ENCODE peak calls at places on chromosomes 1 and 21, in four cellular contexts. One of them, this sample, is unnamed.

GRCh38 chr1:88801575-88802208 is 89.7 kb downstream of the GTF2B start:
- DNase-seq in glomerular endothelial cell: no peak
- DNase-seq in activated T-cell treated with anti-CD3 and anti-CD28 coated beads for 1 hour: no peak
- DNase-seq in HCEC 1CT: peak
- DNase-seq in this sample: no peak

GRCh38 chr21:45032977-45033705 is 41.2 kb upstream of the ADARB1 start:
- DNase-seq in glomerular endothelial cell: no peak
- DNase-seq in activated T-cell treated with anti-CD3 and anti-CD28 coated beads for 1 hour: no peak
- DNase-seq in HCEC 1CT: no peak
- DNase-seq in this sample: no peak

GRCh38 chr1:98002288-98002687 is 81.5 kb upstream of the DPYD start:
- DNase-seq in glomerular endothelial cell: no peak
- DNase-seq in HCEC 1CT: no peak
- DNase-seq in activated T-cell treated with anti-CD3 and anti-CD28 coated beads for 1 hour: no peak
- DNase-seq in this sample: no peak

GRCh38 chr21:43817157-43818086 is 28.0 kb downstream of the RRP1 start:
- DNase-seq in activated T-cell treated with anti-CD3 and anti-CD28 coated beads for 1 hour: no peak
- DNase-seq in glomerular endothelial cell: no peak
- DNase-seq in HCEC 1CT: no peak
- DNase-seq in this sample: no peak

GRCh38 chr1:211613108-211613947 is 34.4 kb upstream of the SLC30A1 start:
- DNase-seq in activated T-cell treated with anti-CD3 and anti-CD28 coated beads for 1 hour: no peak
- DNase-seq in glomerular endothelial cell: no peak
- DNase-seq in HCEC 1CT: peak
- DNase-seq in this sample: no peak

GRCh38 chr1:201791775-201792166 is 37.2 kb upstream of the IPO9 start:
- DNase-seq in activated T-cell treated with anti-CD3 and anti-CD28 coated beads for 1 hour: no peak
- DNase-seq in glomerular endothelial cell: peak
- DNase-seq in HCEC 1CT: peak
- DNase-seq in this sample: no peak

GRCh38 chr1:109399326-109399957 is 1.7 kb upstream of the SORT1 start:
- DNase-seq in glomerular endothelial cell: peak
- DNase-seq in HCEC 1CT: peak
- DNase-seq in activated T-cell treated with anti-CD3 and anti-CD28 coated beads for 1 hour: no peak
- DNase-seq in this sample: no peak

GRCh38 chr1:220528679-220529529 is 968 bp downstream of the MARK1 start:
- DNase-seq in activated T-cell treated with anti-CD3 and anti-CD28 coated beads for 1 hour: no peak
- DNase-seq in glomerular endothelial cell: no peak
- DNase-seq in HCEC 1CT: no peak
- DNase-seq in this sample: no peak

GRCh38 chr1:216212826-216213225 is 210.4 kb downstream of the USH2A start:
- DNase-seq in glomerular endothelial cell: no peak
- DNase-seq in activated T-cell treated with anti-CD3 and anti-CD28 coated beads for 1 hour: no peak
- DNase-seq in HCEC 1CT: no peak
- DNase-seq in this sample: no peak

GRCh38 chr1:92065042-92065441 is 10.2 kb downstream of the SETSIP start:
- DNase-seq in activated T-cell treated with anti-CD3 and anti-CD28 coated beads for 1 hour: no peak
- DNase-seq in glomerular endothelial cell: no peak
- DNase-seq in HCEC 1CT: no peak
- DNase-seq in this sample: no peak

GRCh38 chr1:239084459-239085080 is 301.8 kb upstream of the CHRM3 start:
- DNase-seq in glomerular endothelial cell: no peak
- DNase-seq in HCEC 1CT: no peak
- DNase-seq in activated T-cell treated with anti-CD3 and anti-CD28 coated beads for 1 hour: no peak
- DNase-seq in this sample: no peak

This sample was measured in activated T-helper 2 cell treated with anti-CD3 and anti-CD28 coated beads, Interferon-gamma antibody, Interleukin-2, Interleukin-4, amounts not matched to agents 10 μg/mL and 5 μg/mL and 100 μg/mL, durations not matched to agents 14 hours and 24 hours and 36 hours.